ENCODE peak calls at places on chromosomes 13 and 19, in ten cellular contexts. A is stimulated activated CD4-positive, alpha-beta T cell treated with anti-CD3 and anti-CD28 coated beads, Interleukin-4, amount 100 ng/mL, for 48 hours; E is ELR; L is head of caudate nucleus; H is cardiac fibroblast; Z is activated CD4-positive, alpha-beta T cell treated with anti-CD3 and anti-CD28 coated beads, Interleukin-2, amount 50 U/mL, for 24 hours; X is C1 segment of cervical spinal cord; B is EL; D is neural crest cell; T is activated CD8-positive, alpha-beta memory T cell treated with anti-CD3 and anti-CD28 coated beads, Interleukin-2, amount 10 ng/mL, durations not matched to agents 7 days and 5 days. O is an unnamed sample.

GRCh38 chr13:99280166-99280565 is 22.0 kb upstream of the GPR18 start:
- DNase-seq in B (no peak), E (peak), H (peak), X (no peak), A (no peak), Z (no peak), T (no peak), D (no peak), L (peak), O (no peak)

GRCh38 chr13:38879278-38879677 is 111.4 kb downstream of the STOML3 start:
- DNase-seq in L (no peak), Z (no peak), X (no peak), T (no peak), H (no peak), D (no peak), E (no peak), A (no peak), B (no peak), O (no peak)

GRCh38 chr19:558770-559439 is 13.5 kb upstream of the BSG start:
- DNase-seq in E (no peak), A (no peak), L (no peak), H (no peak), T (no peak), D (no peak), Z (no peak), X (no peak), B (no peak), O (no peak)

GRCh38 chr13:21637296-21637695 is 33.3 kb upstream of the MICU2 start:
- DNase-seq in D (no peak), T (no peak), H (peak), B (peak), A (no peak), L (peak), X (no peak), Z (no peak), E (peak), O (no peak)

GRCh38 chr19:18646535-18647370 is 9.9 kb downstream of the KLHL26 start:
- DNase-seq in L (no peak), T (no peak), X (no peak), A (no peak), E (no peak), H (no peak), D (no peak), Z (no peak), B (no peak), O (no peak)

GRCh38 chr13:76994281-76994680 is 2.4 kb downstream of the CLN5 start:
- DNase-seq in B (peak), X (no peak), E (peak), T (no peak), Z (no peak), H (peak), A (no peak), D (no peak), L (no peak), O (no peak)

GRCh38 chr19:802497-802887 is 5.2 kb downstream of the PTBP1 start:
- DNase-seq in X (no peak), H (no peak), E (no peak), T (no peak), B (no peak), D (no peak), Z (no peak), A (no peak), L (no peak), O (no peak)

GRCh38 chr19:15340086-15340485 is 7.7 kb upstream of the BRD4 start:
- DNase-seq in B (peak), D (no peak), Z (no peak), L (no peak), T (no peak), X (no peak), H (no peak), A (no peak), E (no peak), O (no peak)

GRCh38 chr13:106537521-106537920 is 2.1 kb upstream of the EFNB2 start:
- DNase-seq in D (no peak), T (no peak), Z (no peak), L (no peak), B (no peak), E (no peak), X (no peak), A (no peak), H (no peak), O (no peak)

GRCh38 chr13:44498969-44499368 is 77.2 kb downstream of the TSC22D1 start:
- DNase-seq in E (no peak), X (no peak), T (no peak), D (no peak), Z (no peak), L (no peak), A (no peak), H (no peak), B (peak), O (no peak)

GRCh38 chr19:11338569-11339253 is 746 bp downstream of the RAB3D start:
- DNase-seq in T (no peak), B (no peak), L (peak), E (no peak), X (no peak), Z (no peak), H (no peak), A (no peak), D (no peak), O (no peak)

GRCh38 chr19:38148337-38148736 is 75.7 kb downstream of the DPF1 start:
- DNase-seq in E (no peak), Z (no peak), X (no peak), T (no peak), D (no peak), A (no peak), B (no peak), L (no peak), H (no peak), O (no peak)

GRCh38 chr19:49149652-49150105 is 5.5 kb downstream of the HRC start:
- DNase-seq in E (peak), X (peak), L (peak), A (no peak), B (peak), Z (no peak), D (peak), T (no peak), H (peak), O (peak)

GRCh38 chr19:40521276-40521675 is 54.5 kb downstream of the SPTBN4 start:
- DNase-seq in H (peak), X (no peak), E (peak), A (no peak), T (no peak), D (no peak), B (no peak), L (peak), Z (no peak), O (no peak)

GRCh38 chr19:55216461-55217198 is 7.3 kb upstream of the PTPRH start:
- DNase-seq in A (peak), H (peak), D (peak), B (peak), T (peak), L (peak), E (peak), X (peak), Z (peak), O (peak)

GRCh38 chr19:29318581-29318980 is 105.6 kb upstream of the UQCRFS1 start:
- DNase-seq in E (no peak), X (no peak), H (no peak), L (no peak), B (no peak), Z (no peak), D (no peak), A (no peak), T (no peak), O (no peak)

GRCh38 chr13:42997381-42997780 is 5.3 kb upstream of the EPSTI1 start:
- DNase-seq in Z (no peak), B (peak), E (peak), L (no peak), X (no peak), A (no peak), H (peak), T (no peak), D (no peak), O (no peak)

GRCh38 chr13:34011552-34012085 is 193.7 kb downstream of the RFC3 start:
- DNase-seq in B (no peak), X (no peak), H (no peak), E (no peak), A (no peak), D (no peak), L (no peak), T (no peak), Z (no peak), O (no peak)

GRCh38 chr13:20997301-20998061 is 63.9 kb downstream of the LATS2 start:
- DNase-seq in B (peak), H (peak), E (peak), A (no peak), T (no peak), L (no peak), Z (no peak), D (no peak), X (no peak), O (no peak)

GRCh38 chr19:6092329-6093286 is 17.7 kb downstream of the RFX2 start:
- DNase-seq in B (peak), Z (no peak), T (no peak), A (no peak), X (peak), L (peak), D (peak), E (peak), H (peak), O (peak)

GRCh38 chr13:32019612-32020233 is 11.9 kb upstream of the FRY start:
- DNase-seq in L (peak), A (no peak), Z (peak), X (no peak), H (peak), T (peak), E (peak), D (peak), B (peak), O (peak)

GRCh38 chr19:48616491-48617056 is 1.7 kb upstream of the FAM83E start:
- DNase-seq in B (no peak), D (no peak), X (no peak), H (no peak), Z (no peak), A (no peak), L (no peak), T (no peak), E (no peak), O (no peak)